ENCODE peak calls at places on chromosomes 7 and 10, in five cellular contexts. E is fibroblast of lung, V is IMR-90, Q is tibial nerve, F is HCT116. K is an unnamed sample.

GRCh38 chr7:29878081-29878688 is 71.9 kb downstream of the WIPF3 start:
- DNase-seq in E (peak), V (peak), Q (peak), F (no peak), K (peak)

GRCh38 chr7:30473393-30473775 is 5.2 kb downstream of the NOD1 start:
- DNase-seq in E (no peak), V (no peak), Q (no peak), F (no peak), K (no peak)

GRCh38 chr7:92766461-92767003 is 69.8 kb downstream of the CDK6 start:
- DNase-seq in E (peak), V (peak), Q (peak), F (no peak), K (peak)

GRCh38 chr10:131997366-131998049 is 15.8 kb upstream of the BNIP3 start:
- DNase-seq in E (peak), V (peak), Q (peak), F (no peak), K (peak)

GRCh38 chr7:127955051-127955531 is 76.1 kb downstream of the LRRC4 start:
- DNase-seq in E (no peak), V (no peak), Q (no peak), F (no peak), K (no peak)

GRCh38 chr10:61765176-61766087 is 102.7 kb downstream of the CABCOCO1 start:
- DNase-seq in E (no peak), V (no peak), Q (no peak), F (no peak), K (no peak)

GRCh38 chr10:132961-133898 is 2.0 kb upstream of the ZMYND11 start:
- DNase-seq in E (peak), V (peak), Q (no peak), F (no peak), K (peak)

GRCh38 chr7:30068117-30068516 is 39.9 kb downstream of the PLEKHA8 start:
- DNase-seq in E (peak), V (peak), Q (peak), F (no peak), K (peak)

GRCh38 chr7:139127648-139128047 is 18.1 kb upstream of the ZC3HAV1 start:
- DNase-seq in E (peak), V (peak), Q (no peak), F (no peak), K (no peak)
- TF ChIP-seq CTCF in E (peak), V (peak), Q (no peak), F (no peak), K (peak)

DNA sequence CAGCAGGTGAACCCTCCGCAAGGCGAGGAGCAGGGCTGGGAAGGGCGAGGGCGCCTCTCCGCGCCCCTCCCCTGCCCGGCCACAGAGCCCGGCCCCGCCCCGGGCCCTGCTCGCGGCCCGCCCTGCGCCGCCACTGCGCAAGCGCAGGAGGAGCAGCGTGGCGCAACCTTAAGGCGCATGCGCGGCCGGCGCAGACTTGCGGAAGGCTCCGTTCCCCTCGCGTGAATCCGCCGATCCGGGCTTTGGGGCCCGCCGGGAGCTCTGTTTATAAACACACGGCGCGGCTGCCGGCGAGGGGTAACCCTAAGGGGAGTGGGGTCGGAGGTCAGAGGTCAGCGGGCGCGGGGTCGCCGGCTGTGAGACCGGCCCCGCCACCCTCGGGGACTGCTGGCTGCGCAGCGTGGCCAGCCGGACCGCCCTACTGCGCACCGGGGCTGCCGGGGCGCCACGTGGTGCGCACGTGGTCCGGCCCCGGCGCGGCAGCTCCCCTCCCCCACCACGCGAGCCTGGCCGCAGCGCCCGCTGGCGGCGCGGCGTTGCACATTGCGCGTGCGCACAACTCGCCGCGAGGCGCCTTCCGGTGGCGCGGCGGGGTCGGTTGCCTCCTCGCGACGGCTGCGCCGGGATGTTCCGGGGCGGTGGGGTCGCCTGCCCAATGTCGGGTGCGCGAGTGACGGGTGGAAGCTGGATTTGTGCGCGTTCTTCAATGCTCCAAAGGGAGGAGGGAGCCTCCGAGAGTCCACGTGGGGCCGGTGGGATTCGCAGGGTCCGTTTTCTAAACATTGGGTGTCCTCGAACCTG is 40.2 kb upstream of the FOXK1 start:
- DNase-seq in E (peak), V (peak), Q (peak), F (peak), K (peak)
- TF ChIP-seq CTCF in E (peak), V (peak), Q (peak), F (peak), K (peak)

GRCh38 chr10:3476186-3476585 is 303.6 kb upstream of the PITRM1 start:
- DNase-seq in E (no peak), V (no peak), Q (no peak), F (no peak), K (no peak)

GRCh38 chr10:3478153-3478552 is 305.6 kb upstream of the PITRM1 start:
- DNase-seq in E (no peak), V (no peak), Q (no peak), F (no peak), K (no peak)

GRCh38 chr10:3477683-3478082 is 305.1 kb upstream of the PITRM1 start:
- DNase-seq in E (peak), V (peak), Q (no peak), F (no peak), K (no peak)

GRCh38 chr10:3475367-3475766 is 302.8 kb upstream of the PITRM1 start:
- DNase-seq in E (no peak), V (no peak), Q (no peak), F (no peak), K (no peak)

DNA sequence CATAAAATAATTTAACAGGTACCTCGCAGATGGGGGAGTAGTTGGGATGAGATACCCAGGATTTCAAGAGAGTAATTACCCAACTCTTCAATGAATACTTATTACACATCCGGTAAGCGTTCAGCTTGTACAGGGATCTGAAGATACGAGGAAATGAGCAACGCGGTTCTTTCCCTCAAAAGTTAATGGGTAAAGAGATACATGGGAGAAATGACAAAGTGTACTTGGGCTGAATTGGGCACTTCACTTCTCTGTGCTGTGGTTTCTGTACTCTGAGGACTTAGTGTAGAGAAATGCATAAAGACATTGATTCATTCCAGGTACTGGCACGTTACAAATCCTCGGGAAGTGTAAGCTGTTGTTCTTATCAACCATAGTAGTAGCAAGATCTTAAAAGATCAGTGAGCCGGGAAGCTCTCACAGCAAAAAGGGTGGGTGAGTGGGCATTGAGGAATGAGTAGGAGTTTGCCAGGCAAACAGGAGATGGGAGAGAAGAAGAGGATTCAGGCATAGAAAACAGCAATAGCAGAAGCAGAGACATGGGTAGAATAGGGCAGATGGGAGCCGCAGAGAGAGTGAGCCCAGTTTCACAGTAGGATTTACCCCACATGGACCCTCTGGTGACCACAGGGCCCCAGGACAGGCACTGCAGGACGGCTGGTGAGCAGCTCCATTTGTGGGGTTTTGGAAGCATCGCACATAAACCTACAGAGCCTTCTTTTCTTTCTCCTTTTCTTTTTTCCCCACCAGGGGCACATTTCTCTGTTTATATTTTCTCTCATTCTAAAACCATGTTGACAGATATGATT is 304.3 kb upstream of the PITRM1 start:
- DNase-seq in E (no peak), V (no peak), Q (no peak), F (no peak), K (no peak)
- TF ChIP-seq CTCF in E (peak), V (no peak), Q (no peak), F (no peak), K (peak)

GRCh38 chr10:86371116-86371515 is 4.5 kb upstream of the GRID1 start:
- DNase-seq in E (no peak), V (no peak), Q (no peak), F (no peak), K (no peak)

GRCh38 chr10:86373251-86373650 is 6.7 kb upstream of the GRID1 start:
- DNase-seq in E (no peak), V (no peak), Q (no peak), F (no peak), K (no peak)

GRCh38 chr10:86372785-86373239 is 6.2 kb upstream of the GRID1 start:
- DNase-seq in E (no peak), V (no peak), Q (no peak), F (no peak), K (no peak)

GRCh38 chr10:86372119-86372784 is 5.7 kb upstream of the GRID1 start:
- DNase-seq in E (no peak), V (no peak), Q (no peak), F (no peak), K (no peak)

DNA sequence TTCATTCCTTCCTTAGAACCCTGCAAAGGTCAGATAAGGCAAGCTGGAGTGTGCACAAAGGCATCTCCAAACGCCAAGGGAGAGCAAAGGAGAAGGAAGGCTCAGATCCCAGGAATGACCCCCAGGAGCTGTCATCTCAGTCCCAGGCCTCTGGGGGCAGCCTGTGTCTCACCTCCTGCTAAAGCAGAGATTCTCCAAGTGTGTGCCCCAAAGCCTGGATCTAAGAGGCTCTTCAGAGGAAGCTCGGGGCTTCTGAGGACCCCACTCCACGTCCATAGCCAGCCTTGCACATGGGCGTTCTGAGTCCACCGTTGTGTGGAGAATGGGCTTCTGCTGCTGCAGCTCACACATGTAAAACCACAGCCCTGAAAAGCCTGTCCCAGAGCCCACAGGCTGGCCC is 5.1 kb upstream of the GRID1 start:
- DNase-seq in E (no peak), V (no peak), Q (no peak), F (no peak), K (no peak)
- TF ChIP-seq CTCF in E (no peak), V (no peak), Q (no peak), F (peak), K (no peak)

DNA sequence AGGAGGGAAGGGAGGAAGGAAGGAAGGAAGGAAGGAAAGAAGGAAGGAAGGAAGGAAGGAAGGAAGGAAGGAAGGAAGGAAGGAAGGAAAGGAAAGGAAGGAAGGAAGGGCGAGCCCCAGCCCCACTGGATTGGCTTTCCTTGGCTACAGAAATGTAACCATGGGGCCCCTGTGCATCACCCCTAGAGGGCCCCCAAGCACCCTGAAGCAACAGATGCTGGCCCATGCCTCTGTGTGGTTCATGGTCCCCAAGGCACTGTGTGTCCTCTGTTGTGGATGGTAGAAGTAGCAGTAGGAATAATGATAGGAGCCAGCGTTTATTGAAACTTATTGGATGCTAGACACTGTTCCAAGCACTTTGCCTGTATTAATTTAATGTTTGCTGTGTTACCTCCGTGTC is 116.6 kb upstream of the MACROH2A2 start:
- DNase-seq in E (no peak), V (no peak), Q (no peak), F (no peak), K (no peak)
- TF ChIP-seq CTCF in E (peak), V (peak), Q (no peak), F (peak), K (peak)

DNA sequence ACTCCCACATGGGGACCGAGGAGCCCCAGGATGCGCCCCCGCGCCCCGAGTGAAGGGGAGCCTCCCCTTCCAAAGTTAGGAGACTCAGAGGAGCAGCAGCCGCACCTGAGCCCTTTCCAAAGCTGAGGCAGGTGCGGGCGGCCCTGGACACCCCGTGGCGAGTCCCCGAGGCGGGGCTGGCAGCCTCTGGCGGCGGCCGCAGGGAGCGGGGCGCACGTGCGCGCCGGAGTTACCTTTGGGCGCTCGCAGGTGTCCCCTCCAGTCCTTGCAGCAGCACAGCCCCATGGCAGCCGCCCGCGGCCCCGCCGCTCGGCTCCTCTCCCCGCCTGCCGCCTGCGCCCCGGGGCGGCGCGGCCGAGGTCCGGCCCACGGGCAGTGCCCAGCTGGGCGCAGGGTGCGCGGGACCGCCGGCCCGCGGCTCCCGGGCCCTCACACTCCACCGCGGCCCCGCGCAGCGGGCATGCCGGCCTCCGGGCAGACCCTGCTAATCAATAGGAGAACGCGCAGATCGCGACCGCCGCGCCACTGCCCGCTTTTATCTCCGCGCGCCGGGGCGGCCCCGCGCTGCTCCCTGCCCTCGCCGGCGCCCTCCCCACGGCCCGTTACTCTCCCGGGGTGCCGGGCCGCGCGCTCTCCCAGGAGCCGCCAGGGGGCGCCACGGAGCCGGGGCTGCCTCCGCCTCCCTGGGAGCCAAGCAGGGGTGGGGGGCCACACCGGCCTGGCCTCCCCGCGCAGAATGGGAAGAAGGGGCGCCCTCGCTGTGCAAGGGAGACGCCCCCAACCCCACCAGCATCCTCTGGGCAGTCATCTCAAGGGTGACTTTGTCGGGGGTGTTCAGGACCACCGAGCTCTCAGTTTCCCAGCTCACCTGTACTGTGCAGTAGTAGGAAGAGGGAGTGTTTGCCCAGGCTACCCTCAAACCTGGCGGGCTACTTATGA is 80.8 kb downstream of the ARHGAP22 start:
- DNase-seq in E (peak), V (no peak), Q (no peak), F (no peak), K (no peak)
- TF ChIP-seq CTCF in E (peak), V (peak), Q (peak), F (peak), K (peak)

GRCh38 chr7:46752881-46753366 is 829.0 kb downstream of the TNS3 start:
- DNase-seq in E (peak), V (peak), Q (no peak), F (peak), K (peak)

GRCh38 chr7:46757006-46757405 is 824.9 kb downstream of the TNS3 start:
- DNase-seq in E (no peak), V (no peak), Q (no peak), F (no peak), K (no peak)

GRCh38 chr7:46754135-46754730 is 827.7 kb downstream of the TNS3 start:
- DNase-seq in E (no peak), V (peak), Q (no peak), F (peak), K (peak)

GRCh38 chr7:46755120-46756034 is 826.5 kb downstream of the TNS3 start:
- DNase-seq in E (no peak), V (no peak), Q (no peak), F (no peak), K (no peak)

GRCh38 chr7:46756256-46756655 is 825.7 kb downstream of the TNS3 start:
- DNase-seq in E (no peak), V (no peak), Q (no peak), F (no peak), K (no peak)
- TF ChIP-seq CTCF in E (no peak), V (no peak), Q (no peak), F (no peak), K (no peak)

GRCh38 chr7:34497153-34497777 is 160.8 kb upstream of the NPSR1 start:
- DNase-seq in E (no peak), V (no peak), Q (no peak), F (peak), K (no peak)
- TF ChIP-seq CTCF in E (peak), V (no peak), Q (no peak), F (peak), K (peak)

DNA sequence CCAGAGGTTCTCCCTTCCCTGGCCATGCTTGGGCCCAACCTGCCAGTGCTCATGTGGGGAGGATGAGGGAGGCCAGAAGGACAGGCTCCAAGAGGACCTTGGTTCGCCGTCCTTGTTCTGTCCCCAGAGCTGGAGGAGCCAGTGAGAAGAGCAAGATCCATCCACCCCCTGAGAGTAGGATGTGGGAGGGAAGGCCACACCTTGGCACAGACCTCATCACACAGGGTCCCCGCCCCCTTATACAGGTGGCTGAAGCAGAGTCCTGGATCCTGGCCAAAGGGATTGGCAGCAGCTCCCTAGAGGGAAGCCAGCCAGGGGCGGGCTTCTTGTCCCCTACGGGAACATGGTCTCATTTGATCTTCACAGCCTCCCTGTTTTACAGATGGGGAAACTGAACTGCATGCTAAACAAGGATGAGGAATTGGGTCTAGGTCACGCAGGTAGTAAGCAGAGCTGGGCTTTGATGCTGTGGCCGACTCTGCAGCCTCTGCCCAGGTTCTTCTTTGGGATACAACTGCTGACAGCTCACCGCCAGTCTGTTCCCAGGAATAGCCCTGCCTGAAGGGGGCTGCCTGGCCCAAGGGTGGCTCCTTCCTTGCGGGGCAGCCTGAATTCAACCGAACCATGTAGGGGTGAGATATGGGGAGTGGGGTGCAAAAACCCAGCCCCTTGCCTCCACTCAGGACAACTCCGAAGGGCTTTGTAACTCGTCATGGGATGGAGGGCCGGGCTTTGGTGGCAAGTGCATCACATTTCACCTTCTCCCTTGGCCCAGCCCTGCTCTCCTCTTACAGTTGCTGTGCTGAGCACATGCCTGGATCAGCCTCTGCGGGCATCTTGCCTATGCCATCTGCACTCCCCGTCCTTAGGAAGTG is 62.2 kb upstream of the KDM7A start:
- DNase-seq in E (no peak), V (no peak), Q (no peak), F (no peak), K (no peak)
- TF ChIP-seq CTCF in E (no peak), V (no peak), Q (no peak), F (no peak), K (no peak)

K was measured in HFFc6.